ENCODE peak calls at places on chromosomes 6 and 20, in ten cellular contexts. R is WTC11, W is PC-3, T is tibial artery, S is AG09309, Q is heart right ventricle, J is progenitor cell of endocrine pancreas, X is neural crest cell, H is GM23338, B is SK-N-SH. Z is an unnamed sample.

GRCh38 chr20:31706607-31707257 is 15.9 kb downstream of the BCL2L1 start:
- DNase-seq in X (no peak), S (no peak), H (no peak), T (no peak), Q (no peak), W (peak), J (no peak), R (no peak), B (no peak), Z (no peak)

GRCh38 chr20:4820833-4821518 is 99.3 kb downstream of the PRND start:
- DNase-seq in W (peak), B (no peak), X (no peak), R (no peak), T (peak), S (peak), Q (no peak), H (no peak), J (no peak), Z (no peak)

GRCh38 chr20:23086056-23086551 is at the start of gene CD93:
- DNase-seq in S (no peak), H (peak), Q (peak), W (no peak), B (no peak), R (no peak), T (peak), J (no peak), X (no peak), Z (no peak)

GRCh38 chr6:130744601-130745382 is 82.4 kb upstream of the SMLR1 start:
- DNase-seq in H (no peak), B (no peak), X (no peak), R (no peak), T (no peak), Q (no peak), W (no peak), S (no peak), J (no peak), Z (no peak)

GRCh38 chr20:38842558-38842981 is 37.1 kb downstream of the PPP1R16B start:
- DNase-seq in W (no peak), B (no peak), R (no peak), T (no peak), S (no peak), J (no peak), X (no peak), H (peak), Q (no peak), Z (peak)

GRCh38 chr20:8795404-8795803 is 273.5 kb upstream of the PLCB4 start:
- DNase-seq in Q (no peak), B (no peak), W (no peak), T (no peak), R (no peak), H (no peak), J (no peak), S (no peak), X (no peak), Z (no peak)

GRCh38 chr20:60680554-60680953 is 571.5 kb upstream of the CDH4 start:
- DNase-seq in S (no peak), H (no peak), J (no peak), B (no peak), W (no peak), X (no peak), T (no peak), Q (no peak), R (no peak), Z (no peak)

GRCh38 chr6:8736046-8736877 is 300.9 kb upstream of the SLC35B3 start:
- DNase-seq in T (no peak), Q (no peak), B (no peak), X (no peak), S (no peak), H (no peak), J (no peak), W (no peak), R (no peak), Z (no peak)

GRCh38 chr6:181049-181654 is 111.1 kb upstream of the DUSP22 start:
- DNase-seq in R (no peak), B (no peak), S (no peak), Q (no peak), H (no peak), X (no peak), J (no peak), T (no peak), W (no peak), Z (no peak)

GRCh38 chr6:33815854-33816253 is 12.1 kb upstream of the MLN start:
- DNase-seq in R (peak), J (no peak), Q (no peak), B (peak), X (peak), H (peak), W (peak), S (no peak), T (no peak), Z (no peak)

GRCh38 chr6:3977875-3978711 is 100.8 kb downstream of the FAM217A start:
- DNase-seq in T (no peak), R (peak), Q (peak), S (peak), X (no peak), J (no peak), W (peak), H (peak), B (no peak), Z (no peak)

GRCh38 chr20:50784464-50784863 is 10.4 kb upstream of the BCAS4 start:
- DNase-seq in S (no peak), B (no peak), H (no peak), J (no peak), Q (no peak), X (no peak), R (no peak), T (no peak), W (no peak), Z (no peak)

GRCh38 chr6:153214439-153214838 is 83.4 kb upstream of the RGS17 start:
- DNase-seq in J (no peak), B (no peak), Q (no peak), S (no peak), T (no peak), H (no peak), W (no peak), X (no peak), R (no peak), Z (no peak)

GRCh38 chr20:362271-363254 is 15.7 kb downstream of the NRSN2 start:
- DNase-seq in J (no peak), B (peak), R (peak), X (no peak), S (no peak), T (peak), W (peak), Q (peak), H (peak), Z (no peak)

GRCh38 chr6:117976030-117976651 is 69.1 kb downstream of the SLC35F1 start:
- DNase-seq in H (peak), B (peak), R (no peak), Q (peak), T (no peak), J (no peak), X (peak), S (peak), W (peak), Z (no peak)

GRCh38 chr6:94511502-94512088 is 1065.7 kb upstream of the MANEA start:
- DNase-seq in H (no peak), X (no peak), J (no peak), Q (no peak), T (no peak), B (peak), W (no peak), S (no peak), R (no peak), Z (no peak)

GRCh38 chr20:11267131-11267761 is 593.4 kb upstream of the JAG1 start:
- DNase-seq in J (no peak), S (peak), R (no peak), H (peak), Q (peak), X (no peak), W (peak), B (peak), T (peak), Z (peak)

GRCh38 chr20:44721785-44722054 is 6.6 kb downstream of the CCN5 start:
- DNase-seq in Q (no peak), J (no peak), S (no peak), R (no peak), T (no peak), X (no peak), W (no peak), H (no peak), B (no peak), Z (no peak)

GRCh38 chr6:111646942-111647341 is 41.3 kb upstream of the TRAF3IP2 start:
- DNase-seq in X (no peak), W (no peak), H (no peak), T (peak), S (no peak), R (no peak), Q (no peak), J (no peak), B (no peak), Z (no peak)

GRCh38 chr6:10595731-10596664 is 74.8 kb downstream of the GCNT2 start:
- DNase-seq in J (no peak), W (peak), H (peak), T (no peak), B (no peak), X (no peak), R (no peak), S (no peak), Q (no peak), Z (no peak)

GRCh38 chr6:158008894-158009891 is 27.5 kb downstream of the SYNJ2 start:
- DNase-seq in J (no peak), H (no peak), S (no peak), W (peak), B (peak), X (no peak), T (peak), Q (peak), R (no peak), Z (no peak)

GRCh38 chr20:33074675-33075074 is 4.8 kb upstream of the BPIFB4 start:
- DNase-seq in X (no peak), T (no peak), Q (no peak), S (no peak), H (no peak), J (no peak), B (no peak), R (no peak), W (no peak), Z (no peak)

GRCh38 chr20:64156886-64157875 is 7.1 kb upstream of the MYT1 start:
- DNase-seq in Q (no peak), R (no peak), X (no peak), J (no peak), H (no peak), T (no peak), B (no peak), W (no peak), S (no peak), Z (no peak)

GRCh38 chr20:6940052-6940451 is 172.6 kb downstream of the BMP2 start:
- DNase-seq in T (no peak), B (peak), Q (peak), X (peak), S (no peak), W (peak), R (peak), H (peak), J (no peak), Z (no peak)

GRCh38 chr6:56148488-56149190 is 98.7 kb downstream of the COL21A1 start:
- DNase-seq in B (no peak), X (no peak), R (no peak), J (no peak), Q (no peak), W (no peak), H (no peak), S (no peak), T (no peak), Z (no peak)

GRCh38 chr6:35425284-35425683 is 26.9 kb upstream of the FANCE start:
- DNase-seq in J (no peak), W (peak), Q (no peak), B (no peak), H (no peak), S (peak), X (no peak), T (no peak), R (no peak), Z (no peak)

GRCh38 chr20:17569616-17570346 is at the start of gene DSTN:
- DNase-seq in S (peak), B (peak), H (peak), R (peak), J (peak), W (peak), T (peak), Q (peak), X (peak), Z (peak)

GRCh38 chr20:24086121-24086520 is 97.5 kb upstream of the GGTLC1 start:
- DNase-seq in T (no peak), R (no peak), Q (no peak), J (no peak), W (no peak), H (no peak), S (no peak), B (no peak), X (no peak), Z (no peak)

GRCh38 chr6:163427498-163428254 is 13.2 kb downstream of the QKI start:
- DNase-seq in B (no peak), Q (no peak), H (peak), R (no peak), S (peak), W (peak), T (no peak), X (no peak), J (no peak), Z (no peak)

GRCh38 chr6:126127662-126128061 is 141.3 kb downstream of the TRMT11 start:
- DNase-seq in W (peak), J (no peak), R (no peak), B (no peak), Q (no peak), X (no peak), T (no peak), S (no peak), H (peak), Z (no peak)

GRCh38 chr6:39191236-39191930 is 37.9 kb downstream of the KCNK5 start:
- DNase-seq in H (no peak), X (no peak), S (no peak), Q (no peak), J (no peak), W (no peak), T (no peak), R (no peak), B (no peak), Z (no peak)

DNA sequence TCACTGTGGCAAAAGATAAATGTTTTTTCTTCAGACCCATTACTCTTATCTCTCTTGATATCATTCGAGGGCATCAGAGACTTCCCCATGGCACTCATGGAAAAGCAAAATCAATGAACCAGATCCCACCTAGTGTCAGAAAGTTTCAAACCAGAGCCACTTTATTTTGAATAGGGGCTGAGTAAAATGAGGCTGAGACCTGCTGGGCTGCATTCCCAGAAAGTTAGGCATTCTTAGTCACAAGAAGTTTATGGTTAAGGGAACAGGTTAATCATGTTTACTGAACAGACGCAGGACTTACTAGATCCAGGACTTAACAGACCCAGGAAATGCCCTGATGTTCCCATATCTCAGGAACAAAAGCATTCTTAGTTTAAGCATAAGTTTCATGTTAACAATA is 369.9 kb downstream of the BTBD3 start:
- DNase-seq in J (no peak), Q (no peak), T (no peak), B (no peak), S (no peak), R (no peak), X (no peak), W (peak), H (peak), Z (no peak)
- TF ChIP-seq CTCF in J (peak), Q (no peak), T (no peak), B (no peak), S (no peak), R (no peak), X (no peak), W (peak), H (peak), Z (no peak)

GRCh38 chr6:30075094-30075986 is at the start of gene RNF39:
- DNase-seq in X (no peak), W (peak), H (peak), J (no peak), B (peak), S (no peak), Q (no peak), T (no peak), R (peak), Z (no peak)
- TF ChIP-seq CTCF in X (peak), W (peak), H (peak), J (peak), B (peak), S (peak), Q (peak), T (no peak), R (peak), Z (no peak)

GRCh38 chr6:148203970-148204369 is 138.7 kb upstream of the SASH1 start:
- DNase-seq in W (no peak), T (no peak), X (no peak), S (peak), B (no peak), R (no peak), H (no peak), Q (no peak), J (no peak), Z (no peak)

GRCh38 chr6:148203281-148203925 is 139.2 kb upstream of the SASH1 start:
- DNase-seq in J (no peak), R (no peak), Q (no peak), B (no peak), S (no peak), W (no peak), T (no peak), X (no peak), H (no peak), Z (no peak)

GRCh38 chr6:148195511-148195910 is 147.1 kb upstream of the SASH1 start:
- DNase-seq in R (no peak), T (no peak), S (no peak), Q (no peak), B (no peak), H (no peak), W (no peak), J (no peak), X (no peak), Z (no peak)

GRCh38 chr6:148199584-148199983 is 143.1 kb upstream of the SASH1 start:
- DNase-seq in J (no peak), T (no peak), R (no peak), B (no peak), X (no peak), H (no peak), W (no peak), S (no peak), Q (no peak), Z (no peak)

GRCh38 chr6:148200302-148200701 is 142.3 kb upstream of the SASH1 start:
- DNase-seq in H (peak), J (no peak), W (no peak), B (no peak), Q (no peak), R (no peak), T (no peak), S (no peak), X (no peak), Z (no peak)
- TF ChIP-seq CTCF in H (peak), J (no peak), W (no peak), B (no peak), Q (no peak), R (no peak), T (no peak), S (no peak), X (no peak), Z (no peak)

DNA sequence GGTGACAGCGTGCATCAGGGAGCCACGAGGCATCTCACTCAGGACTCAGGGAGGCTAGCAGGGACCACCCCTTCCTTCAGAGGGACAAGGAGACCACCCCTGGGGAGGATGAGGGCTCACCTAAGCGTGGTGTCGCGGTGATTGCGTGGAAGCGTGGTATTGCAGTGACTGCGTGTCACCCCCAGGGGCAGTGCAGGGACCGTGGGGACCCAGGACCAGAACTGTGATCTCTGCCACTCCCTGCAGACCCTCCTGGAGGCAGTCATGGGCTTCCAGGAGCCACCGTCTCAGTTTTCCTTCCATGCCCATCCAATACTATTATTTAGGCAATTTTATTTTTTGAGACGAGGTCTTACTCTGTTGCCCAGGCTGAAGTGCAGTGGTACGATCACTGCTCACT is 147.1 kb downstream of the TAF4 start:
- DNase-seq in X (no peak), S (no peak), R (peak), J (no peak), Q (no peak), B (no peak), W (no peak), T (no peak), H (peak), Z (no peak)
- TF ChIP-seq CTCF in X (peak), S (peak), R (peak), J (no peak), Q (no peak), B (no peak), W (peak), T (no peak), H (peak), Z (no peak)

GRCh38 chr6:99951016-99951805 is 42.8 kb downstream of the MCHR2 start:
- DNase-seq in H (no peak), R (no peak), W (no peak), J (no peak), S (no peak), B (no peak), Q (no peak), T (no peak), X (no peak), Z (no peak)
- TF ChIP-seq CTCF in H (no peak), R (no peak), W (no peak), J (no peak), S (no peak), B (no peak), Q (no peak), T (no peak), X (no peak), Z (no peak)